ENCODE peak calls at places on chromosomes 13 and 19, in nine cellular contexts. Q, Y, X, R, U, V, D, K and M are unnamed samples.

GRCh38 chr19:29855087-29855486 is 43.3 kb downstream of the CCNE1 start:
- DNase-seq in K (no peak), D (no peak), Y (no peak), Q (no peak), V (no peak), U (no peak), X (no peak), R (no peak), M (no peak)

GRCh38 chr19:10227215-10227971 is 3.7 kb downstream of the S1PR2 start:
- DNase-seq in K (peak), X (no peak), U (no peak), R (peak), Y (peak), Q (no peak), D (no peak), V (no peak), M (no peak)

GRCh38 chr19:50794074-50794777 is 4.0 kb downstream of the ACP4 start:
- DNase-seq in R (no peak), Y (no peak), Q (no peak), X (peak), K (no peak), V (no peak), D (no peak), U (no peak), M (no peak)

GRCh38 chr19:56348289-56348877 is 33.7 kb upstream of the ZSCAN5A start:
- DNase-seq in R (no peak), D (no peak), X (peak), Y (no peak), K (peak), V (no peak), Q (no peak), U (no peak), M (no peak)

GRCh38 chr19:49951806-49952474 is 9.0 kb downstream of the SIGLEC11 start:
- DNase-seq in D (no peak), K (no peak), U (no peak), Q (no peak), X (no peak), R (no peak), Y (no peak), V (no peak), M (no peak)

GRCh38 chr13:43285891-43286602 is 262.7 kb downstream of the DNAJC15 start:
- DNase-seq in Q (no peak), Y (no peak), K (peak), R (no peak), X (no peak), U (no peak), D (no peak), V (no peak), M (no peak)

GRCh38 chr13:27151798-27152599 is 19.6 kb downstream of the USP12 start:
- DNase-seq in R (no peak), K (no peak), D (no peak), V (no peak), X (no peak), Y (no peak), Q (no peak), U (no peak), M (no peak)

GRCh38 chr13:37138917-37139316 is 33.5 kb upstream of the CSNK1A1L start:
- DNase-seq in U (no peak), K (no peak), V (no peak), Q (no peak), Y (no peak), R (no peak), D (no peak), X (no peak), M (no peak)